ENCODE peak calls at places on chromosomes 11 and 22, in seven cellular contexts. H is left ventricle myocardium inferior; Y is esophagus muscularis mucosa; S is pancreas; I is bronchial epithelial cell; T is CD8-positive, alpha-beta memory T cell; P is fibroblast of pulmonary artery. V is an unnamed sample.

GRCh38 chr22:21623402-21623970 is 6.3 kb downstream of the YDJC start:
- DNase-seq in H (no peak), Y (no peak), S (no peak), I (no peak), T (no peak), P (no peak), V (no peak)

GRCh38 chr22:48256776-48257689 is 1494.6 kb downstream of the TBC1D22A start:
- DNase-seq in H (no peak), Y (no peak), S (no peak), I (no peak), T (no peak), P (no peak), V (no peak)

GRCh38 chr11:131744847-131745246 is 374.4 kb downstream of the NTM start:
- DNase-seq in H (no peak), Y (no peak), S (no peak), I (peak), T (no peak), P (peak), V (no peak)

GRCh38 chr22:49887074-49887471 is 31.2 kb downstream of the ALG12 start:
- DNase-seq in H (no peak), Y (no peak), S (no peak), I (no peak), T (no peak), P (no peak), V (no peak)

GRCh38 chr11:47396049-47396320 is 12.4 kb upstream of the SLC39A13 start:
- DNase-seq in H (no peak), Y (no peak), S (no peak), I (no peak), T (no peak), P (no peak), V (no peak)

GRCh38 chr11:20457001-20457768 is 69.7 kb downstream of the PRMT3 start:
- DNase-seq in H (no peak), Y (no peak), S (no peak), I (no peak), T (no peak), P (no peak), V (no peak)

GRCh38 chr22:38872172-38872830 is at the start of gene CBX6:
- DNase-seq in H (peak), Y (peak), S (peak), I (peak), T (peak), P (peak), V (peak)

GRCh38 chr22:27780161-27780575 is 21.4 kb downstream of the MN1 start:
- DNase-seq in H (peak), Y (no peak), S (no peak), I (no peak), T (no peak), P (peak), V (no peak)

GRCh38 chr11:9772218-9772617 is 108.3 kb downstream of the SWAP70 start:
- DNase-seq in H (no peak), Y (no peak), S (no peak), I (no peak), T (no peak), P (no peak), V (no peak)

GRCh38 chr11:94459576-94459975 is 34.1 kb downstream of the MRE11 start:
- DNase-seq in H (no peak), Y (no peak), S (no peak), I (no peak), T (no peak), P (no peak), V (no peak)

GRCh38 chr11:116207349-116207748 is 565.4 kb downstream of the BUD13 start:
- DNase-seq in H (no peak), Y (no peak), S (no peak), I (no peak), T (no peak), P (no peak), V (no peak)

GRCh38 chr11:120131941-120132644 is 5.8 kb downstream of the TRIM29 start:
- DNase-seq in H (peak), Y (no peak), S (peak), I (peak), T (no peak), P (no peak), V (peak)

GRCh38 chr22:36862251-36863242 is 1.7 kb downstream of the NCF4 start:
- DNase-seq in H (peak), Y (no peak), S (no peak), I (no peak), T (no peak), P (no peak), V (no peak)

GRCh38 chr11:84902445-84902844 is 724.7 kb downstream of the DLG2 start:
- DNase-seq in H (no peak), Y (no peak), S (no peak), I (no peak), T (no peak), P (no peak), V (no peak)

GRCh38 chr11:90476442-90477007 is 253.7 kb upstream of the CHORDC1 start:
- DNase-seq in H (no peak), Y (no peak), S (no peak), I (peak), T (no peak), P (peak), V (no peak)

GRCh38 chr11:28697920-28698827 is 590.0 kb downstream of the METTL15 start:
- DNase-seq in H (peak), Y (no peak), S (peak), I (peak), T (no peak), P (peak), V (peak)

GRCh38 chr22:46575915-46576555 is 38.6 kb upstream of the CELSR1 start:
- DNase-seq in H (peak), Y (no peak), S (peak), I (no peak), T (no peak), P (no peak), V (no peak)

GRCh38 chr11:57303280-57303989 is 21.3 kb downstream of the TNKS1BP1 start:
- DNase-seq in H (no peak), Y (no peak), S (no peak), I (no peak), T (no peak), P (no peak), V (no peak)

GRCh38 chr22:48746789-48747425 is 1080.8 kb downstream of the BRD1 start:
- DNase-seq in H (no peak), Y (peak), S (no peak), I (no peak), T (no peak), P (no peak), V (no peak)

GRCh38 chr11:832529-833113 is at the start of gene CD151:
- DNase-seq in H (peak), Y (no peak), S (peak), I (no peak), T (peak), P (peak), V (no peak)

GRCh38 chr22:33922268-33922667 is 2.0 kb upstream of the LARGE1 start:
- DNase-seq in H (peak), Y (no peak), S (peak), I (no peak), T (no peak), P (peak), V (peak)

GRCh38 chr11:65590240-65590738 is 5.3 kb downstream of the KCNK7 start:
- DNase-seq in H (peak), Y (no peak), S (no peak), I (no peak), T (no peak), P (peak), V (peak)

GRCh38 chr11:10886652-10887250 is 28.9 kb upstream of the ZBED5 start:
- DNase-seq in H (no peak), Y (no peak), S (no peak), I (no peak), T (no peak), P (no peak), V (no peak)

GRCh38 chr11:108593214-108593909 is at the start of gene EXPH5:
- DNase-seq in H (peak), Y (peak), S (peak), I (peak), T (peak), P (peak), V (peak)

GRCh38 chr11:70524096-70524922 is 126.0 kb downstream of the CTTN start:
- DNase-seq in H (no peak), Y (no peak), S (peak), I (no peak), T (no peak), P (no peak), V (no peak)

GRCh38 chr11:11555228-11555627 is 66.6 kb downstream of the GALNT18 start:
- DNase-seq in H (peak), Y (no peak), S (peak), I (no peak), T (no peak), P (no peak), V (no peak)

GRCh38 chr11:93166867-93167266 is 30.9 kb downstream of the SLC36A4 start:
- DNase-seq in H (no peak), Y (no peak), S (no peak), I (no peak), T (no peak), P (no peak), V (no peak)

GRCh38 chr22:45975266-45976161 is 1.4 kb downstream of the WNT7B start:
- DNase-seq in H (no peak), Y (no peak), S (peak), I (peak), T (no peak), P (no peak), V (no peak)

GRCh38 chr11:15863411-15863810 is 492.9 kb downstream of the SOX6 start:
- DNase-seq in H (no peak), Y (no peak), S (no peak), I (no peak), T (no peak), P (no peak), V (no peak)

GRCh38 chr11:64998690-64999431 is 2.1 kb upstream of the BATF2 start:
- DNase-seq in H (no peak), Y (no peak), S (no peak), I (no peak), T (no peak), P (no peak), V (no peak)

GRCh38 chr22:17773606-17774205 is 563 bp downstream of the BID start:
- DNase-seq in H (peak), Y (no peak), S (peak), I (peak), T (peak), P (no peak), V (no peak)

GRCh38 chr22:44497218-44497903 is 672 bp downstream of the RTL6 start:
- DNase-seq in H (no peak), Y (peak), S (no peak), I (no peak), T (no peak), P (peak), V (peak)

GRCh38 chr11:830295-831131 is 2.2 kb upstream of the CD151 start:
- DNase-seq in H (peak), Y (no peak), S (peak), I (peak), T (peak), P (peak), V (peak)

GRCh38 chr22:24894220-24894975 is 52.1 kb downstream of the LHFPL7 start:
- DNase-seq in H (peak), Y (peak), S (peak), I (peak), T (no peak), P (peak), V (peak)
- H3K4me3 ChIP-seq in H (peak), Y (peak), S (no peak), I (no peak), T (no peak), P (peak), V (no peak)

GRCh38 chr11:118792642-118793124 is 1.7 kb upstream of the DDX6 start:
- DNase-seq in H (peak), Y (peak), S (no peak), I (peak), T (peak), P (peak), V (peak)
- H3K4me3 ChIP-seq in H (peak), Y (peak), S (peak), I (peak), T (peak), P (peak), V (peak)

GRCh38 chr11:19173964-19174638 is 27.7 kb downstream of the CSRP3 start:
- DNase-seq in H (no peak), Y (no peak), S (no peak), I (no peak), T (no peak), P (no peak), V (no peak)
- H3K4me3 ChIP-seq in H (peak), Y (no peak), S (no peak), I (no peak), T (no peak), P (no peak), V (no peak)

DNA sequence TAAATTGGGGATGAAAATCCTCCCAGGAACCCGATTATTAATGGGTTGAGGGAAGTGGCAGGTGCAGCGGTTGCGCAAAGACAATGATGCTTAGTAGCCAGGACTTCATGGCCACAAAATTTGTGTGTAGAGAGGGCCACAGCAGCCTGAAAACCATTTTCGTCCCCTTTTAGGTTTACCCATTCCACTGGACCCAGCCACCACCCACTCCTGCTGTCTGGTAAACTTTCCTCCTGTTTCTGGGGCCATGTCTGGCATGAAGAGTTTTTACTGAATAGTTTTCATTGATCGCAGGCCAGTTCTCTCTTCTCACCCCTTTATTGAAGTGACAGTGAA is 69.5 kb upstream of the SYT13 start:
- DNase-seq in H (no peak), Y (no peak), S (no peak), I (no peak), T (no peak), P (no peak), V (no peak)
- H3K4me3 ChIP-seq in H (peak), Y (peak), S (peak), I (peak), T (peak), P (peak), V (peak)

DNA sequence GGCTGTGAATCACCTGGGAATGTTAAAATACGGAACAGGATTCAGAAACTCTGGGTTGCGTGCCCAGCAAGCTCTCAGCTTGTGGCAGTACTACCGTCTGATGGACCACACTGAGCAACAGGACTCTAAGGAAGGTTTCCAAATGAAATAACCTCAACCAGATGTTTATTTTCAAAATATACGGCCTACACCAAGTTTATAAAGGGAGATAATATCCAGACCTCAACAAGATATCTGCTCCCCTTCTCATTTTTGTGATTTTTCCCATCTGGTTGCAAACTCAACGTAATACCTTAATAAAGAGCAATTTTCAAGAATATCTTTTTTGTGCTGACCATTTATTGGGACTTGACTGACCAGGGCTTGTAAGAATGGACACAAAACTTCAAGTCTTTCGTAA is 49.4 kb downstream of the SLC25A17 start:
- DNase-seq in H (no peak), Y (no peak), S (no peak), I (no peak), T (no peak), P (no peak), V (no peak)
- H3K4me3 ChIP-seq in H (no peak), Y (no peak), S (no peak), I (no peak), T (no peak), P (no peak), V (no peak)

GRCh38 chr11:71930556-71931244 is 1.9 kb downstream of the RNF121 start:
- DNase-seq in H (no peak), Y (no peak), S (no peak), I (no peak), T (no peak), P (no peak), V (no peak)
- H3K4me3 ChIP-seq in H (no peak), Y (no peak), S (no peak), I (no peak), T (no peak), P (no peak), V (no peak)

DNA sequence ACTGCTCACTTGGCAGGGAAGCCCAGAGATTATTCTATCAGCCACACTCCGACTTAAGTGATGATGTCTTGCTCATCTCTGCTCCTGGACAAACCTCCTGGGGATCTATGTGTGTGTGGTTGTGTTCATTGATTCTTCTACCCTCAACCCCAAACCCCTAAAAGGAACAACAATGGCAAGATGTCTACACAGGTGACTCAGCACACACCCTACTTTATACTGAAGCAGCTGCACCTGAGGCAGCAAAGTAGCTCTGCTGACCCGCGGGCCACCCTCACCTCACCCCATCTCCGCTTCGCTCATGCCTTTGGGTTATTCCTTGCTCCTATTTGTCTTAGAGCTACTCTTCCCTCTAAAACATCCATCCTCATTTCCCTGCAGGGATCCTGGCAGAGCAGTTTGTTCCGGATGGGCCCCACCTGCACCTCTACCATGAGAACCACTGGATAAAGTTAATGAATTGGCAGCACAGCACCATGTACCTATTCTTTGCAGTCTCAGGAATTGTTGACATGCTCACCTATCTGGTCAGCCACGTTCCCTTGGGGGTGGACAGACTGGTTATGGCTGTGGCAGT is 38.7 kb downstream of the TMEM45B start:
- DNase-seq in H (no peak), Y (no peak), S (no peak), I (no peak), T (no peak), P (no peak), V (no peak)
- H3K4me3 ChIP-seq in H (no peak), Y (no peak), S (no peak), I (no peak), T (peak), P (no peak), V (no peak)

DNA sequence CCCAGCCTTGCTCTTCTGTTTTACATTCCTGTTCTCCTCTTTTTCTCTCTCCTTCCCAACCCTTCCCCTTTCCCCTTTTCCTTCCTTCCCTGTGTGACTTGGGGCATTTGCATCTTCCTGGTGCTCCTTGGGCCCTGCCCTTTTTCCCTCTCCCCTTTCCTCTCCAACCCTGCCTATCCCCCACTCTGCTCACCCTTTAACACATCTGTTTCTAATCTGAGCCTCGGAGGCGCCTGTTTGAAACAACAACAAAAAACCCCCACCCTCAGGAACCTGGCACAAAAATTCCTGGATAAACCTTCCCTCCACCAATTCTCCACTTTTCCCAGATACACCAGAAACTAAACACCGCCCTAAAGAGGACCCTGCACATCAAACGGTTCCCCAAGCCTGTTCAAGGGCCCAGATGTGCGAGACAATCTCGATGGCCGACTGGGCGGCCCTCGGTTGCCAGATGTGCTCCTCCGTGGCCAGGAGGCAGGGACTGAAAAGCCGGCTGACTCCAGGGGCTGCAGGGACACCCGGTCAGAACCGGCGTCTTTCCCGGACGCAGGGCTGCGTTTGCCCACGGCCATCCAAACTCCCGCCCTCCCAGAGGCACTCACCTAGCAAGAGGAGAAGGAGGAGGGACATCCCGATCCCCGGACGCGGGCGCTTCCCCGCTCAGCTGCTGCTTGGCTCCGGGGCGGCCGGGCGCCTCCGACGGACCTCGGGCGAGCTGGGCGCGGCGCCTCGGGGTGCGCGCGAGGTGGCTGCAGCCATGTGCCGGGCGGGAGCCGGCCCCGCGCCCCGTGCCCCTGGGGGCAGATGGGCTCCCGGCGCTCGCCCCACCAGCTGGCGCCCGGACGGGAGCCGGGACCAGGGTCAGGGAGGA is 503 bp downstream of the CLMP start:
- DNase-seq in H (no peak), Y (no peak), S (peak), I (peak), T (no peak), P (peak), V (peak)
- H3K4me3 ChIP-seq in H (peak), Y (peak), S (peak), I (peak), T (no peak), P (peak), V (peak)